ENCODE peak calls at places on chromosomes 6 and 20, in five cellular contexts. O, N, J, Q and T are unnamed samples.

GRCh38 chr20:53512076-53512475 is 81.6 kb downstream of the ZNF217 start:
- DNase-seq in Q (no peak), O (no peak), J (no peak), N (no peak), T (no peak)

GRCh38 chr20:44780226-44780625 is 30.1 kb downstream of the RIMS4 start:
- DNase-seq in Q (no peak), O (no peak), J (peak; percentile 43), N (no peak), T (no peak)

GRCh38 chr6:156826290-156826955 is 49.2 kb downstream of the ARID1B start:
- DNase-seq in Q (no peak), J (no peak), N (no peak), O (peak; percentile 34), T (no peak)

GRCh38 chr6:21592953-21593352 is 598 bp upstream of the SOX4 start:
- DNase-seq in N (no peak), O (no peak), J (no peak), Q (no peak), T (no peak)

GRCh38 chr6:169652896-169653295 is 48.9 kb downstream of the WDR27 start:
- DNase-seq in N (no peak), Q (no peak), J (no peak), O (no peak), T (no peak)

GRCh38 chr6:134060491-134061106 is 8.2 kb upstream of the SLC2A12 start:
- DNase-seq in O (no peak), Q (no peak), J (peak; percentile 74), N (no peak), T (no peak)

GRCh38 chr6:42710316-42710715 is 12.1 kb downstream of the PRPH2 start:
- DNase-seq in Q (no peak), N (no peak), O (no peak), J (no peak), T (no peak)

GRCh38 chr6:169640347-169640972 is 61.4 kb downstream of the WDR27 start:
- DNase-seq in O (no peak), N (no peak), J (peak; percentile 67), Q (no peak), T (no peak)

GRCh38 chr6:29005183-29005885 is at the start of gene ZNF311:
- DNase-seq in Q (peak; percentile 59), N (peak; percentile 29), O (peak; percentile 55), J (peak; percentile 64), T (no peak)

GRCh38 chr20:32651537-32651936 is 22.2 kb downstream of the C20orf203 start:
- DNase-seq in Q (no peak), N (no peak), O (no peak), J (no peak), T (no peak)

GRCh38 chr6:30493643-30494250 is 4.4 kb downstream of the HLA-E start:
- DNase-seq in J (no peak), Q (no peak), N (no peak), O (no peak), T (no peak)

GRCh38 chr6:62775427-62776022 is 435.7 kb upstream of the FKBP1C start:
- DNase-seq in O (no peak), N (no peak), Q (no peak), J (no peak), T (no peak)

GRCh38 chr20:20233041-20233514 is 134.8 kb upstream of the INSM1 start:
- DNase-seq in Q (no peak), J (no peak), N (no peak), O (no peak), T (no peak)

GRCh38 chr6:17503051-17503450 is 97.1 kb upstream of the FAM8A1 start:
- DNase-seq in O (no peak), N (no peak), Q (no peak), J (no peak), T (no peak)

GRCh38 chr6:154460306-154461071 is 50.0 kb downstream of the CNKSR3 start:
- DNase-seq in O (no peak), J (peak; percentile 83), Q (no peak), N (no peak), T (no peak)

GRCh38 chr6:35543459-35544193 is 30.9 kb upstream of the TULP1 start:
- DNase-seq in N (no peak), J (no peak), Q (no peak), O (no peak), T (peak; percentile 60)

GRCh38 chr6:82554706-82555105 is 191.1 kb downstream of the TPBG start:
- DNase-seq in Q (no peak), O (no peak), N (no peak), J (peak; percentile 54), T (no peak)

GRCh38 chr6:28810655-28811053 is 113.1 kb downstream of the TRIM27 start:
- DNase-seq in O (no peak), Q (no peak), J (no peak), N (no peak), T (no peak)

GRCh38 chr6:85460154-85460950 is 10.5 kb downstream of the NT5E start:
- DNase-seq in N (no peak), Q (no peak), O (no peak), J (no peak), T (no peak)

GRCh38 chr6:169783971-169784930 is 32.8 kb downstream of the ERMARD start:
- DNase-seq in Q (no peak), N (no peak), O (no peak), J (no peak), T (no peak)

GRCh38 chr6:11236351-11236750 is 3.9 kb upstream of the NEDD9 start:
- DNase-seq in J (peak; percentile 69), Q (no peak), N (peak; percentile 17), O (no peak), T (no peak)

GRCh38 chr6:74606488-74607135 is 599.2 kb downstream of the COL12A1 start:
- DNase-seq in N (no peak), O (no peak), J (peak; percentile 97), Q (no peak), T (no peak)

GRCh38 chr6:36230376-36230775 is 33.8 kb downstream of the BRPF3 start:
- DNase-seq in J (no peak), N (no peak), Q (no peak), O (no peak), T (no peak)

GRCh38 chr6:14117158-14118090 is at the start of gene CD83:
- DNase-seq in J (peak; percentile 34), Q (peak; percentile 68), N (peak; percentile 79), O (peak; percentile 75), T (peak; percentile 23)

GRCh38 chr6:105993769-105994521 is 92.2 kb upstream of the PRDM1 start:
- DNase-seq in N (peak; percentile 53), J (peak; percentile 66), Q (no peak), O (no peak), T (no peak)

GRCh38 chr6:99346595-99346994 is 2.9 kb downstream of the FAXC start:
- DNase-seq in N (no peak), J (no peak), O (no peak), Q (no peak), T (no peak)

GRCh38 chr20:25508083-25508770 is 77.1 kb downstream of the NINL start:
- DNase-seq in J (peak; percentile 37), Q (no peak), O (peak; percentile 72), N (no peak), T (no peak)

GRCh38 chr6:151136141-151136755 is 103.5 kb upstream of the AKAP12 start:
- DNase-seq in N (no peak), J (no peak), Q (no peak), O (peak; percentile 33), T (no peak)

GRCh38 chr6:19860235-19860877 is 23.2 kb downstream of the ID4 start:
- DNase-seq in O (peak; percentile 30), N (no peak), Q (no peak), J (no peak), T (no peak)

GRCh38 chr6:160065200-160065599 is 56.4 kb upstream of the SLC22A1 start:
- DNase-seq in Q (no peak), O (peak; percentile 32), N (no peak), J (no peak), T (no peak)